ENCODE peak calls at places on chromosome 4, in eight cellular contexts. H is retinal pigment epithelial cell, G is PC-9, W is mesothelial cell of epicardium, I is pancreas, S is IMR-90, F is epithelial cell of esophagus, U is thoracic aorta. M is an unnamed sample.

GRCh38 chr4:110733901-110734300 is 111.0 kb upstream of the PITX2 start:
- DNase-seq in U (no peak), W (no peak), F (no peak), G (no peak), H (no peak), S (no peak), I (no peak), M (no peak)

GRCh38 chr4:95547708-95548471 is 883 bp downstream of the UNC5C start:
- DNase-seq in W (peak; percentile 50), S (no peak), I (no peak), F (peak; percentile 29), H (no peak), G (no peak), U (no peak), M (no peak)

GRCh38 chr4:5609265-5610007 is 98.9 kb downstream of the EVC2 start:
- DNase-seq in W (no peak), G (no peak), I (no peak), F (no peak), H (no peak), U (no peak), S (no peak), M (no peak)

GRCh38 chr4:61762722-61763627 is 562.8 kb downstream of the ADGRL3 start:
- DNase-seq in I (no peak), W (no peak), U (no peak), H (no peak), F (no peak), S (no peak), G (no peak), M (no peak)

GRCh38 chr4:53196872-53197759 is 168.7 kb downstream of the SCFD2 start:
- DNase-seq in H (peak; percentile 47), G (no peak), F (peak; percentile 80), W (no peak), I (no peak), S (peak; percentile 90), U (no peak), M (no peak)

GRCh38 chr4:128282516-128282915 is 5.1 kb downstream of the PGRMC2 start:
- DNase-seq in W (no peak), U (no peak), F (no peak), G (no peak), H (no peak), S (no peak), I (no peak), M (no peak)

GRCh38 chr4:57037982-57038604 is 59.4 kb downstream of the POLR2B start:
- DNase-seq in H (no peak), U (no peak), W (peak; percentile 83), I (peak; percentile 47), S (peak; percentile 55), F (peak; percentile 56), G (no peak), M (peak; percentile 81)

GRCh38 chr4:53098681-53099121 is 236.6 kb downstream of the RASL11B start:
- DNase-seq in F (peak; percentile 85), I (no peak), S (peak; percentile 92), H (no peak), U (no peak), G (no peak), W (no peak), M (no peak)

GRCh38 chr4:11724731-11725130 is 296.0 kb upstream of the HS3ST1 start:
- DNase-seq in W (no peak), G (peak; percentile 49), U (no peak), F (peak; percentile 51), H (no peak), I (no peak), S (peak; percentile 82), M (no peak)

GRCh38 chr4:159045321-159045720 is 57.6 kb upstream of the RAPGEF2 start:
- DNase-seq in F (no peak), W (no peak), S (no peak), I (no peak), U (no peak), H (no peak), G (no peak), M (no peak)

GRCh38 chr4:184310881-184311709 is 93.4 kb upstream of the ENPP6 start:
- DNase-seq in W (no peak), G (no peak), U (no peak), S (no peak), F (no peak), I (peak; percentile 76), H (peak; percentile 16), M (no peak)

GRCh38 chr4:173371292-173372192 is 788 bp downstream of the SAP30 start:
- DNase-seq in W (peak; percentile 72), I (peak; percentile 55), F (peak; percentile 77), G (peak; percentile 48), U (peak; percentile 26), S (peak; percentile 69), H (no peak), M (peak; percentile 77)

GRCh38 chr4:25370242-25370641 is 6.8 kb upstream of the ANAPC4 start:
- DNase-seq in F (no peak), W (no peak), I (no peak), U (no peak), H (no peak), G (no peak), S (no peak), M (no peak)

GRCh38 chr4:2535386-2536192 is 858 bp upstream of the FAM193A start:
- DNase-seq in I (peak; percentile 28), S (peak; percentile 5), U (peak; percentile 33), W (peak; percentile 72), G (no peak), H (no peak), F (peak; percentile 30), M (peak; percentile 78)

GRCh38 chr4:56907489-56908205 is at the start of gene REST:
- DNase-seq in W (peak; percentile 90), G (no peak), I (peak; percentile 73), F (peak; percentile 75), S (peak; percentile 52), H (no peak), U (peak; percentile 13), M (peak; percentile 89)

GRCh38 chr4:8708401-8709021 is 115.9 kb downstream of the CPZ start:
- DNase-seq in H (no peak), U (no peak), S (no peak), W (no peak), I (no peak), G (no peak), F (no peak), M (peak; percentile 62)

GRCh38 chr4:104128031-104128849 is 366.5 kb downstream of the CXXC4 start:
- DNase-seq in G (no peak), H (no peak), U (no peak), S (no peak), F (no peak), I (no peak), W (no peak), M (no peak)

GRCh38 chr4:56874166-56874565 is 33.5 kb upstream of the REST start:
- DNase-seq in U (no peak), F (peak; percentile 78), I (no peak), W (no peak), G (no peak), S (no peak), H (no peak), M (no peak)

GRCh38 chr4:73104695-73105094 is 35.2 kb upstream of the COX18 start:
- DNase-seq in F (no peak), G (no peak), W (no peak), S (no peak), H (no peak), I (no peak), U (no peak), M (no peak)

GRCh38 chr4:26178874-26179273 is 141.9 kb upstream of the RBPJ start:
- DNase-seq in F (no peak), S (no peak), U (no peak), W (no peak), I (no peak), G (no peak), H (no peak), M (no peak)

GRCh38 chr4:146445198-146446150 is 76.3 kb downstream of the SLC10A7 start:
- DNase-seq in I (no peak), G (no peak), U (no peak), F (no peak), W (no peak), H (no peak), S (no peak), M (no peak)

GRCh38 chr4:8473920-8474590 is 33.5 kb downstream of the TRMT44 start:
- DNase-seq in H (no peak), W (no peak), F (no peak), U (no peak), S (no peak), G (no peak), I (no peak), M (no peak)

GRCh38 chr4:21005647-21006046 is 305.4 kb downstream of the PACRGL start:
- DNase-seq in F (no peak), G (no peak), I (no peak), W (no peak), H (no peak), U (no peak), S (no peak), M (no peak)

GRCh38 chr4:1207603-1208265 is 35.4 kb upstream of the SPON2 start:
- DNase-seq in I (peak; percentile 78), F (no peak), S (peak; percentile 87), W (no peak), H (no peak), U (no peak), G (no peak), M (peak; percentile 68)

GRCh38 chr4:139806929-139807328 is 141.3 kb downstream of the MGST2 start:
- DNase-seq in F (no peak), H (no peak), I (no peak), U (no peak), W (no peak), S (no peak), G (no peak), M (no peak)
- TF ChIP-seq CTCF in F (no peak), H (no peak), I (no peak), U (no peak), W (no peak), S (no peak), G (no peak), M (no peak)

DNA sequence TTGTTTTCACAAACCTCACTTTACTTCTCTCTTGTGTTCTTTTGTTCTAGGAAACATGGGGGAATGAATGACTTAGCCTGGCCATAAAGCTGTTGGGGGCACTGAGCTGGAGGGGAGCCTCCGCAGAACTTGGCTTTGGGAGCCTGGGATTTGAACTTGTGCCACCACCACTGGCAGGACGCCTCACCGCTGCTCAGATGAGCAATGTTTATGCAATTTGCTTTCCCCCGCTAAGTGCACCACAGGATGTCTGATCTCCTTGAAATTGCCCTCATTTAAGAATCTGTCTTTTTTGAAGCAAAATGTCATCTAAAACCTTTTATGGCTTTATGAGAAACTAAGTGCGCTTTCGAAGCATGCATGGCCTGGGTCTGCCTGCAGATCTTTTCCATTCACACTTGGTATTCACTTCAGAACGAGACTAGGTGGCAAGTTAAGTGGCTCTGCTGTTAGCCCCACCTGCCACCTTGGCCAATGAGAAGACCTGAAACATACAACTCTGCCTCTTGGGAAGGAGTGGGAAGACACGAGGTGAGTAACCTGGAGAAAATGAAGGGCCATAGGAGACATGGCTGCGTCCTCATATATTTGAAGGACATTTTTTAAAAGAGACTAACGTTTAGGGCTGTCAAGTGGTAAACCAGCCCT is 119.3 kb downstream of the LDB2 start:
- DNase-seq in S (peak; percentile 55), I (no peak), U (no peak), F (no peak), W (no peak), H (no peak), G (no peak), M (no peak)
- TF ChIP-seq CTCF in S (no peak), I (no peak), U (no peak), F (no peak), W (no peak), H (no peak), G (no peak), M (no peak)

GRCh38 chr4:161883157-161883556 is 280.6 kb downstream of the FSTL5 start:
- DNase-seq in F (no peak), G (no peak), I (no peak), H (no peak), S (no peak), U (no peak), W (no peak), M (no peak)
- TF ChIP-seq CTCF in F (no peak), G (no peak), I (no peak), H (no peak), S (no peak), U (no peak), W (no peak), M (no peak)

GRCh38 chr4:109574443-109574850 is 14.4 kb downstream of the MCUB start:
- DNase-seq in H (no peak), S (no peak), F (peak; percentile 51), W (no peak), U (no peak), G (peak; percentile 38), I (no peak), M (no peak)
- TF ChIP-seq CTCF in H (peak; percentile 33), S (no peak), F (peak; percentile 49), W (no peak), U (no peak), G (no peak), I (no peak), M (no peak)